ENCODE peak calls at places on chromosome 16, in six cellular contexts. One of them, this sample, is unnamed.

GRCh38 chr16:78098087-78098486 is 1.4 kb upstream of the WWOX start:
- DNase-seq in anterior cingulate cortex: no peak
- DNase-seq in Peyer's patch: no peak
- DNase-seq in T-helper 1 cell: no peak
- DNase-seq in Calu3: no peak
- DNase-seq in left ventricle myocardium inferior: no peak
- DNase-seq in this sample: no peak

GRCh38 chr16:75341934-75342811 is 90.7 kb upstream of the BCAR1 start:
- DNase-seq in anterior cingulate cortex: no peak
- DNase-seq in Peyer's patch: no peak
- DNase-seq in T-helper 1 cell: no peak
- DNase-seq in Calu3: peak
- DNase-seq in left ventricle myocardium inferior: no peak
- DNase-seq in this sample: no peak

GRCh38 chr16:47150067-47150466 is 6.3 kb upstream of the NETO2 start:
- DNase-seq in anterior cingulate cortex: no peak
- DNase-seq in Peyer's patch: no peak
- DNase-seq in T-helper 1 cell: no peak
- DNase-seq in Calu3: no peak
- DNase-seq in left ventricle myocardium inferior: no peak
- DNase-seq in this sample: no peak

GRCh38 chr16:57000271-57001025 is 11.1 kb downstream of the NLRC5 start:
- DNase-seq in anterior cingulate cortex: no peak
- DNase-seq in Peyer's patch: no peak
- DNase-seq in T-helper 1 cell: no peak
- DNase-seq in Calu3: peak
- DNase-seq in left ventricle myocardium inferior: peak
- DNase-seq in this sample: no peak

GRCh38 chr16:35201151-35201550 is 1741.7 kb downstream of the TP53TG3F start:
- DNase-seq in anterior cingulate cortex: no peak
- DNase-seq in Peyer's patch: no peak
- DNase-seq in T-helper 1 cell: no peak
- DNase-seq in Calu3: no peak
- DNase-seq in left ventricle myocardium inferior: no peak
- DNase-seq in this sample: no peak

GRCh38 chr16:22206847-22207714 is 1.0 kb downstream of the EEF2K start:
- DNase-seq in anterior cingulate cortex: peak
- DNase-seq in Peyer's patch: peak
- DNase-seq in T-helper 1 cell: peak
- DNase-seq in Calu3: peak
- DNase-seq in left ventricle myocardium inferior: peak
- DNase-seq in this sample: no peak

GRCh38 chr16:88613911-88614817 is 24.2 kb upstream of the IL17C start:
- DNase-seq in anterior cingulate cortex: no peak
- DNase-seq in Peyer's patch: no peak
- DNase-seq in T-helper 1 cell: no peak
- DNase-seq in Calu3: no peak
- DNase-seq in left ventricle myocardium inferior: no peak
- DNase-seq in this sample: no peak

GRCh38 chr16:56478228-56479049 is 27.1 kb downstream of the OGFOD1 start:
- DNase-seq in anterior cingulate cortex: no peak
- DNase-seq in Peyer's patch: no peak
- DNase-seq in T-helper 1 cell: no peak
- DNase-seq in Calu3: no peak
- DNase-seq in left ventricle myocardium inferior: no peak
- DNase-seq in this sample: no peak

GRCh38 chr16:3158498-3159314 is 23.9 kb downstream of the ZNF213 start:
- DNase-seq in anterior cingulate cortex: peak
- DNase-seq in Peyer's patch: peak
- DNase-seq in T-helper 1 cell: peak
- DNase-seq in Calu3: peak
- DNase-seq in left ventricle myocardium inferior: peak
- DNase-seq in this sample: peak

GRCh38 chr16:80899804-80900592 is 95.6 kb upstream of the CDYL2 start:
- DNase-seq in anterior cingulate cortex: peak
- DNase-seq in Peyer's patch: peak
- DNase-seq in T-helper 1 cell: no peak
- DNase-seq in Calu3: peak
- DNase-seq in left ventricle myocardium inferior: peak
- DNase-seq in this sample: no peak

GRCh38 chr16:15576960-15577958 is 65.7 kb downstream of the MARF1 start:
- DNase-seq in anterior cingulate cortex: no peak
- DNase-seq in Peyer's patch: peak
- DNase-seq in T-helper 1 cell: no peak
- DNase-seq in Calu3: no peak
- DNase-seq in left ventricle myocardium inferior: no peak
- DNase-seq in this sample: no peak

GRCh38 chr16:1990336-1991134 is 765 bp downstream of the SYNGR3 start:
- DNase-seq in anterior cingulate cortex: no peak
- DNase-seq in Peyer's patch: no peak
- DNase-seq in T-helper 1 cell: no peak
- DNase-seq in Calu3: peak
- DNase-seq in left ventricle myocardium inferior: no peak
- DNase-seq in this sample: peak

GRCh38 chr16:87182759-87183158 is 134.4 kb downstream of the C16orf95 start:
- DNase-seq in anterior cingulate cortex: no peak
- DNase-seq in Peyer's patch: no peak
- DNase-seq in T-helper 1 cell: no peak
- DNase-seq in Calu3: no peak
- DNase-seq in left ventricle myocardium inferior: no peak
- DNase-seq in this sample: no peak

GRCh38 chr16:85821441-85821901 is 22.0 kb downstream of the COX4I1 start:
- DNase-seq in anterior cingulate cortex: peak
- DNase-seq in Peyer's patch: peak
- DNase-seq in T-helper 1 cell: peak
- DNase-seq in Calu3: peak
- DNase-seq in left ventricle myocardium inferior: peak
- DNase-seq in this sample: peak

GRCh38 chr16:88599092-88599733 is 29.0 kb downstream of the ZC3H18 start:
- DNase-seq in anterior cingulate cortex: peak
- DNase-seq in Peyer's patch: no peak
- DNase-seq in T-helper 1 cell: no peak
- DNase-seq in Calu3: no peak
- DNase-seq in left ventricle myocardium inferior: peak
- DNase-seq in this sample: no peak

GRCh38 chr16:80171746-80172145 is 369.0 kb upstream of the DYNLRB2 start:
- DNase-seq in anterior cingulate cortex: no peak
- DNase-seq in Peyer's patch: no peak
- DNase-seq in T-helper 1 cell: no peak
- DNase-seq in Calu3: no peak
- DNase-seq in left ventricle myocardium inferior: no peak
- DNase-seq in this sample: no peak

GRCh38 chr16:21159281-21159951 is 942 bp downstream of the LDAF1 start:
- DNase-seq in anterior cingulate cortex: no peak
- DNase-seq in Peyer's patch: peak
- DNase-seq in T-helper 1 cell: peak
- DNase-seq in Calu3: peak
- DNase-seq in left ventricle myocardium inferior: peak
- DNase-seq in this sample: no peak

GRCh38 chr16:87705780-87706277 is 60.0 kb downstream of the KLHDC4 start:
- DNase-seq in anterior cingulate cortex: no peak
- DNase-seq in Peyer's patch: no peak
- DNase-seq in T-helper 1 cell: no peak
- DNase-seq in Calu3: no peak
- DNase-seq in left ventricle myocardium inferior: no peak
- DNase-seq in this sample: no peak

GRCh38 chr16:89905511-89906140 is 13.0 kb upstream of the MC1R start:
- DNase-seq in anterior cingulate cortex: no peak
- DNase-seq in Peyer's patch: no peak
- DNase-seq in T-helper 1 cell: no peak
- DNase-seq in Calu3: no peak
- DNase-seq in left ventricle myocardium inferior: no peak
- DNase-seq in this sample: no peak

GRCh38 chr16:80778707-80779106 is 25.7 kb downstream of the CDYL2 start:
- DNase-seq in anterior cingulate cortex: no peak
- DNase-seq in Peyer's patch: no peak
- DNase-seq in T-helper 1 cell: no peak
- DNase-seq in Calu3: no peak
- DNase-seq in left ventricle myocardium inferior: no peak
- DNase-seq in this sample: no peak

GRCh38 chr16:20401475-20402016 is 3.0 kb downstream of the PDILT start:
- DNase-seq in anterior cingulate cortex: no peak
- DNase-seq in Peyer's patch: no peak
- DNase-seq in T-helper 1 cell: no peak
- DNase-seq in Calu3: no peak
- DNase-seq in left ventricle myocardium inferior: no peak
- DNase-seq in this sample: no peak

GRCh38 chr16:77945126-77945525 is 77.2 kb upstream of the CLEC3A start:
- DNase-seq in anterior cingulate cortex: no peak
- DNase-seq in Peyer's patch: no peak
- DNase-seq in T-helper 1 cell: no peak
- DNase-seq in Calu3: no peak
- DNase-seq in left ventricle myocardium inferior: no peak
- DNase-seq in this sample: no peak

GRCh38 chr16:71367243-71367976 is 8.9 kb downstream of the CALB2 start:
- DNase-seq in anterior cingulate cortex: no peak
- DNase-seq in Peyer's patch: peak
- DNase-seq in T-helper 1 cell: peak
- DNase-seq in Calu3: peak
- DNase-seq in left ventricle myocardium inferior: no peak
- DNase-seq in this sample: no peak

GRCh38 chr16:19868421-19868820 is 16.2 kb downstream of the GPRC5B start:
- DNase-seq in anterior cingulate cortex: no peak
- DNase-seq in Peyer's patch: no peak
- DNase-seq in T-helper 1 cell: no peak
- DNase-seq in Calu3: no peak
- DNase-seq in left ventricle myocardium inferior: no peak
- DNase-seq in this sample: no peak

GRCh38 chr16:79776243-79776884 is 175.8 kb upstream of the MAF start:
- DNase-seq in anterior cingulate cortex: no peak
- DNase-seq in Peyer's patch: no peak
- DNase-seq in T-helper 1 cell: no peak
- DNase-seq in Calu3: no peak
- DNase-seq in left ventricle myocardium inferior: peak
- DNase-seq in this sample: no peak

GRCh38 chr16:66947302-66948033 is 12.2 kb downstream of the CES2 start:
- DNase-seq in anterior cingulate cortex: peak
- DNase-seq in Peyer's patch: peak
- DNase-seq in T-helper 1 cell: peak
- DNase-seq in Calu3: peak
- DNase-seq in left ventricle myocardium inferior: peak
- DNase-seq in this sample: peak

GRCh38 chr16:85777583-85778310 is 21.6 kb downstream of the EMC8 start:
- DNase-seq in anterior cingulate cortex: no peak
- DNase-seq in Peyer's patch: no peak
- DNase-seq in T-helper 1 cell: no peak
- DNase-seq in Calu3: peak
- DNase-seq in left ventricle myocardium inferior: no peak
- DNase-seq in this sample: no peak

GRCh38 chr16:29720703-29721102 is 25.1 kb downstream of the C16orf54 start:
- DNase-seq in anterior cingulate cortex: no peak
- DNase-seq in Peyer's patch: no peak
- DNase-seq in T-helper 1 cell: no peak
- DNase-seq in Calu3: no peak
- DNase-seq in left ventricle myocardium inferior: no peak
- DNase-seq in this sample: no peak

GRCh38 chr16:84754353-84754856 is 54.6 kb downstream of the USP10 start:
- DNase-seq in anterior cingulate cortex: peak
- DNase-seq in Peyer's patch: no peak
- DNase-seq in T-helper 1 cell: peak
- DNase-seq in Calu3: peak
- DNase-seq in left ventricle myocardium inferior: no peak
- DNase-seq in this sample: peak

GRCh38 chr16:70651524-70651923 is 5.2 kb downstream of the IL34 start:
- DNase-seq in anterior cingulate cortex: no peak
- DNase-seq in Peyer's patch: no peak
- DNase-seq in T-helper 1 cell: no peak
- DNase-seq in Calu3: no peak
- DNase-seq in left ventricle myocardium inferior: no peak
- DNase-seq in this sample: no peak

GRCh38 chr16:54952195-54952594 is 21.5 kb downstream of the IRX5 start:
- DNase-seq in anterior cingulate cortex: no peak
- DNase-seq in Peyer's patch: no peak
- DNase-seq in T-helper 1 cell: no peak
- DNase-seq in Calu3: no peak
- DNase-seq in left ventricle myocardium inferior: no peak
- DNase-seq in this sample: no peak

GRCh38 chr16:14111713-14112538 is 40.8 kb downstream of the MRTFB start:
- DNase-seq in anterior cingulate cortex: peak
- DNase-seq in Peyer's patch: no peak
- DNase-seq in T-helper 1 cell: no peak
- DNase-seq in Calu3: no peak
- DNase-seq in left ventricle myocardium inferior: peak
- DNase-seq in this sample: no peak

GRCh38 chr16:88337021-88337420 is 45.7 kb upstream of the ZNF469 start:
- DNase-seq in anterior cingulate cortex: no peak
- DNase-seq in Peyer's patch: no peak
- DNase-seq in T-helper 1 cell: no peak
- DNase-seq in Calu3: no peak
- DNase-seq in left ventricle myocardium inferior: no peak
- DNase-seq in this sample: no peak

GRCh38 chr16:4358831-4359561 is 7.9 kb upstream of the PAM16 start:
- DNase-seq in anterior cingulate cortex: no peak
- DNase-seq in Peyer's patch: peak
- DNase-seq in T-helper 1 cell: peak
- DNase-seq in Calu3: peak
- DNase-seq in left ventricle myocardium inferior: peak
- DNase-seq in this sample: peak

This sample was measured in CD4-positive, alpha-beta T cell.